ENCODE peak calls at places on chromosomes 12 and 14, in six cellular contexts. J is left lobe of liver; W is stimulated activated CD4-positive, alpha-beta T cell treated with anti-CD3 and anti-CD28 coated beads, Interleukin-4, amount 100 ng/mL, for 1 hour; F is hepatocyte; N is HEK293T; O is Right ventricle myocardium superior. C is an unnamed sample.

GRCh38 chr14:87334997-87335675 is 657.8 kb downstream of the GALC start:
- DNase-seq in F (no peak), N (no peak), J (no peak), W (no peak), O (no peak), C (no peak)

GRCh38 chr12:131430158-131430772 is 280.6 kb upstream of the SFSWAP start:
- DNase-seq in N (no peak), O (no peak), F (no peak), W (no peak), J (peak), C (no peak)

GRCh38 chr12:55972045-55972843 is 1.6 kb upstream of the RAB5B start:
- DNase-seq in W (no peak), N (no peak), F (peak), J (no peak), O (no peak), C (no peak)

GRCh38 chr12:93777249-93777648 is 100.1 kb downstream of the CRADD start:
- DNase-seq in J (no peak), W (no peak), O (no peak), N (no peak), F (no peak), C (no peak)

GRCh38 chr12:79659961-79660431 is 30.8 kb downstream of the PAWR start:
- DNase-seq in N (no peak), O (no peak), W (no peak), F (peak), J (no peak), C (no peak)

GRCh38 chr12:77130193-77130592 is 64.8 kb upstream of the E2F7 start:
- DNase-seq in O (no peak), W (no peak), N (no peak), J (no peak), F (no peak), C (no peak)

GRCh38 chr14:49970474-49971147 is 77.7 kb downstream of the ARF6 start:
- DNase-seq in N (peak), O (no peak), F (peak), W (no peak), J (no peak), C (no peak)

GRCh38 chr14:83561261-83561660 is 1968.7 kb upstream of the FLRT2 start:
- DNase-seq in W (no peak), J (no peak), N (no peak), O (no peak), F (no peak), C (no peak)

GRCh38 chr12:27821259-27821973 is 41.4 kb upstream of the MANSC4 start:
- DNase-seq in W (no peak), O (no peak), F (peak), N (peak), J (no peak), C (peak)

GRCh38 chr14:89801128-89801527 is 153.4 kb downstream of the EFCAB11 start:
- DNase-seq in N (no peak), F (no peak), W (no peak), J (no peak), O (no peak), C (no peak)

GRCh38 chr14:92353447-92353846 is 30.5 kb downstream of the SLC24A4 start:
- DNase-seq in W (no peak), N (no peak), O (no peak), F (no peak), J (no peak), C (no peak)

GRCh38 chr14:77579065-77579464 is 37.4 kb downstream of the SPTLC2 start:
- DNase-seq in W (no peak), J (no peak), N (no peak), F (no peak), O (no peak), C (no peak)

GRCh38 chr12:53696285-53696654 is 20.4 kb upstream of the ATP5MC2 start:
- DNase-seq in J (peak), F (peak), W (no peak), N (peak), O (no peak), C (peak)

GRCh38 chr14:77707355-77707723 is 484 bp downstream of the ALKBH1 start:
- DNase-seq in J (no peak), O (no peak), N (peak), W (no peak), F (peak), C (no peak)

GRCh38 chr14:90805662-90806548 is 10.3 kb downstream of the TTC7B start:
- DNase-seq in J (no peak), W (no peak), O (peak), N (no peak), F (no peak), C (no peak)

GRCh38 chr12:8076357-8076756 is 5.7 kb upstream of the NECAP1 start:
- DNase-seq in O (no peak), N (no peak), F (no peak), J (no peak), W (no peak), C (no peak)

GRCh38 chr12:57518920-57519757 is 1.2 kb downstream of the DDIT3 start:
- DNase-seq in O (peak), F (peak), J (peak), N (peak), W (peak), C (no peak)

GRCh38 chr12:116977465-116978380 is 67.0 kb downstream of the FBXW8 start:
- DNase-seq in N (no peak), W (no peak), J (no peak), F (no peak), O (no peak), C (no peak)

GRCh38 chr12:96985515-96986362 is 78.7 kb downstream of the NEDD1 start:
- DNase-seq in F (peak), N (peak), O (no peak), J (peak), W (peak), C (no peak)

GRCh38 chr12:84135879-84136278 is 776.7 kb downstream of the SLC6A15 start:
- DNase-seq in J (no peak), F (no peak), O (no peak), W (no peak), N (no peak), C (no peak)

GRCh38 chr12:65634626-65635331 is 189.5 kb upstream of the HMGA2 start:
- DNase-seq in O (no peak), W (no peak), J (no peak), F (peak), N (no peak), C (no peak)

GRCh38 chr12:69534389-69534822 is 50.9 kb upstream of the CCT2 start:
- DNase-seq in J (no peak), O (no peak), W (no peak), F (peak), N (peak), C (peak)

GRCh38 chr14:68084256-68084655 is 264.7 kb downstream of the RAD51B start:
- DNase-seq in J (no peak), N (no peak), W (no peak), O (no peak), F (no peak), C (no peak)

GRCh38 chr12:98998697-98999299 is 353.7 kb downstream of the APAF1 start:
- DNase-seq in F (peak), O (no peak), J (no peak), W (no peak), N (peak), C (peak)

GRCh38 chr12:66329941-66330340 is 27.6 kb downstream of the HELB start:
- DNase-seq in N (no peak), F (no peak), O (no peak), W (no peak), J (no peak), C (no peak)

GRCh38 chr14:75147423-75148071 is 20.7 kb upstream of the NEK9 start:
- DNase-seq in F (peak), W (no peak), O (peak), N (no peak), J (no peak), C (no peak)

GRCh38 chr12:52924764-52925716 is 20.2 kb upstream of the KRT8 start:
- DNase-seq in F (peak), J (no peak), W (no peak), O (no peak), N (no peak), C (peak)

GRCh38 chr12:76878045-76878898 is 547 bp downstream of the CSRP2 start:
- DNase-seq in N (peak), F (peak), J (peak), O (peak), W (peak), C (no peak)

GRCh38 chr14:62301076-62301475 is 538.9 kb downstream of the SNAPC1 start:
- DNase-seq in O (no peak), W (no peak), N (no peak), J (no peak), F (no peak), C (no peak)

GRCh38 chr12:122888232-122888752 is 7.6 kb downstream of the VPS37B start:
- DNase-seq in J (peak), F (peak), W (no peak), N (no peak), O (peak), C (peak)

GRCh38 chr12:132686831-132687210 is 321 bp downstream of the POLE start:
- DNase-seq in F (no peak), W (no peak), N (no peak), J (no peak), O (no peak), C (no peak)

GRCh38 chr14:75283884-75284563 is 5.4 kb downstream of the FOS start:
- DNase-seq in W (no peak), J (no peak), F (peak), N (no peak), O (no peak), C (no peak)

GRCh38 chr14:22475381-22475780 is 113.6 kb downstream of the DAD1 start:
- DNase-seq in W (no peak), F (no peak), N (no peak), J (no peak), O (no peak), C (no peak)

GRCh38 chr12:28578361-28578760 is 388.1 kb downstream of the CCDC91 start:
- DNase-seq in J (no peak), O (no peak), F (no peak), W (no peak), N (no peak), C (no peak)

GRCh38 chr12:103748875-103749274 is 92.2 kb downstream of the NT5DC3 start:
- DNase-seq in F (no peak), N (no peak), W (no peak), O (no peak), J (no peak), C (no peak)

GRCh38 chr12:10211975-10212622 is 578 bp upstream of the GABARAPL1 start:
- DNase-seq in O (peak), N (peak), F (peak), W (peak), J (peak), C (peak)

C was measured in glomerular endothelial cell.